ENCODE peak calls at places on chromosome 1, in ten cellular contexts. K is A549; H is fibroblast of lung; D is PC-9; L is lower lobe of right lung; U is tibial artery; F is lung; A is CD8-positive, alpha-beta memory T cell; Y is IMR-90; I is psoas muscle. Q is an unnamed sample.

GRCh38 chr1:89206361-89206760 is 7.6 kb upstream of the GBP4 start:
- DNase-seq in K (no peak), H (no peak), D (no peak), L (no peak), U (no peak), F (no peak), A (no peak), Y (no peak), I (no peak), Q (no peak)

GRCh38 chr1:184621262-184621661 is 133.4 kb downstream of the EDEM3 start:
- DNase-seq in K (no peak), H (peak; percentile 30), D (no peak), L (no peak), U (no peak), F (no peak), A (no peak), Y (peak; percentile 83), I (no peak), Q (no peak)

GRCh38 chr1:11316701-11317100 is 43.7 kb downstream of the UBIAD1 start:
- DNase-seq in K (no peak), H (peak; percentile 40), D (no peak), L (no peak), U (no peak), F (no peak), A (no peak), Y (no peak), I (no peak), Q (no peak)

GRCh38 chr1:162943627-162944026 is 82.7 kb upstream of the CCDC190 start:
- DNase-seq in K (no peak), H (peak; percentile 31), D (no peak), L (no peak), U (no peak), F (no peak), A (no peak), Y (peak; percentile 18), I (no peak), Q (no peak)

GRCh38 chr1:98103617-98104284 is 182.9 kb upstream of the DPYD start:
- DNase-seq in K (peak; percentile 28), H (no peak), D (no peak), L (no peak), U (no peak), F (no peak), A (no peak), Y (peak; percentile 43), I (no peak), Q (no peak)

GRCh38 chr1:32619701-32620485 is 30.5 kb downstream of the ZBTB8OS start:
- DNase-seq in K (peak; percentile 22), H (peak; percentile 11), D (no peak), L (no peak), U (no peak), F (no peak), A (no peak), Y (peak; percentile 29), I (no peak), Q (no peak)

GRCh38 chr1:221415626-221416025 is 326.3 kb downstream of the DUSP10 start:
- DNase-seq in K (no peak), H (no peak), D (no peak), L (no peak), U (no peak), F (no peak), A (no peak), Y (no peak), I (no peak), Q (no peak)

GRCh38 chr1:181647314-181648035 is 164.2 kb downstream of the CACNA1E start:
- DNase-seq in K (no peak), H (peak; percentile 47), D (no peak), L (no peak), U (no peak), F (no peak), A (no peak), Y (no peak), I (no peak), Q (peak; percentile 4)

DNA sequence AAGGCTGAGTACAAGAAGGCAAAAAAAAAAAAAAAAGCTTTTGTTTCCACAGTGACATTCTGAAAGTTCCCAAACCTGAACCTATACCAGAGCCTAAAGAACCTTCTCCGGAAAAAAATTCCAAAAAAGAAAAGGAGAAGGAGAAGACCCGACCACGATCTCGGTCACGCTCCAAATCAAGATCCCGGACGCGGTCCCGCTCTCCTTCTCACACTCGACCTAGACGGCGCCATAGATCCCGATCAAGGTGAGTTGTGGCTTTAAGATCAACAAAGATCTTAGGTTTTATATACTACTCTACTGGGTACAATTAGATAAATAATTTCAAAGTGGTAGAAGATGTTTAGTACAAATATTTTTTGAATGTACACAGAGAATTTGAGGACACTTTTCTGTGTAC is 9.3 kb downstream of the SRRM1 start:
- DNase-seq in K (no peak), H (no peak), D (no peak), L (no peak), U (no peak), F (no peak), A (no peak), Y (no peak), I (no peak), Q (no peak)
- H3K4me1 ChIP-seq in K (peaks cover 15% of the 10 kb centered on the region), H (no peaks in the 10 kb centered on the region), D (no peaks in the 10 kb centered on the region), L (no peaks in the 10 kb centered on the region), U (no peaks in the 10 kb centered on the region), F (no peaks in the 10 kb centered on the region), A (peaks cover 10% of the 10 kb centered on the region), Y (no peaks in the 10 kb centered on the region), I (no peaks in the 10 kb centered on the region), Q (no peaks in the 10 kb centered on the region)

GRCh38 chr1:5881526-5882222 is 110.6 kb downstream of the NPHP4 start:
- DNase-seq in K (no peak), H (peak; percentile 27), D (no peak), L (peak; percentile 36), U (no peak), F (no peak), A (no peak), Y (no peak), I (no peak), Q (no peak)

GRCh38 chr1:5884110-5884509 is 108.1 kb downstream of the NPHP4 start:
- DNase-seq in K (no peak), H (no peak), D (no peak), L (peak; percentile 30), U (no peak), F (no peak), A (no peak), Y (no peak), I (no peak), Q (no peak)

GRCh38 chr1:5880630-5881405 is 111.4 kb downstream of the NPHP4 start:
- DNase-seq in K (no peak), H (no peak), D (no peak), L (peak; percentile 22), U (no peak), F (no peak), A (no peak), Y (no peak), I (no peak), Q (no peak)

GRCh38 chr1:5883129-5884048 is 108.8 kb downstream of the NPHP4 start:
- DNase-seq in K (no peak), H (no peak), D (no peak), L (peak; percentile 33), U (no peak), F (no peak), A (no peak), Y (no peak), I (no peak), Q (no peak)

GRCh38 chr1:5882367-5883128 is 109.7 kb downstream of the NPHP4 start:
- DNase-seq in K (no peak), H (no peak), D (no peak), L (peak; percentile 21), U (no peak), F (no peak), A (no peak), Y (no peak), I (no peak), Q (no peak)
- H3K4me3 ChIP-seq in K (no peak overlapping the region), H (no peak overlapping the region), D (no peak overlapping the region), L (no peak overlapping the region), U (no peak overlapping the region), F (no peak overlapping the region), A (no peak overlapping the region), Y (no peak overlapping the region), I (no peak overlapping the region), Q (no peak overlapping the region)

GRCh38 chr1:207049974-207050391 is 1.0 kb downstream of the YOD1 start:
- DNase-seq in K (peak; percentile 47), H (peak; percentile 38), D (no peak), L (no peak), U (no peak), F (no peak), A (peak; percentile 48), Y (peak; percentile 53), I (no peak), Q (peak; percentile 62)
- H3K4me1 ChIP-seq in K (peaks cover 58% of the 10 kb centered on the region), H (peaks cover 2% of the 10 kb centered on the region), D (peaks cover 58% of the 10 kb centered on the region), L (peaks cover 70% of the 10 kb centered on the region), U (peaks cover 61% of the 10 kb centered on the region), F (peaks cover 8% of the 10 kb centered on the region), A (peaks cover 39% of the 10 kb centered on the region), Y (peaks cover 4% of the 10 kb centered on the region), I (peaks cover 39% of the 10 kb centered on the region), Q (peaks cover 20% of the 10 kb centered on the region)

DNA sequence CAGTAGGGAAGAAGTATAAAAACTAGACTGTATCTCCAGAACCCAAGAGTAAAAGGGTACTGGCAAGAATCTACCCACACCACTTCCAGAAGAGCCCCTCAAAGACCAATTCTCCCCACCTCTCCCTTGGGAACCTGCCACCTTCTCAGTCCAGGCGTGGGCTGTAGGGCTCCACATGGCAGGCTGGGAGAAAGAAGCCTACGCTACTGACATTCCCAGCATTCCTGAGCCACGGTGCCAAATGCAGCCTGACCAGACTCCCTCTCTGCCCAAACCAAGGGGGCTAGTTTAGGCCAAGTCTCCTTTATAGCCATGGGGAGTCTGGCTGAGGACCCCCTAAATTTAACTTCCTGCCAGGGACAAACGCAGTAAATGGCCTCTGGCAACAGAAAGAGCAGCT is 2.0 kb downstream of the UBE2Q1 start:
- DNase-seq in K (no peak), H (peak; percentile 64), D (no peak), L (no peak), U (no peak), F (no peak), A (no peak), Y (peak; percentile 23), I (no peak), Q (no peak)
- H3K4me3 ChIP-seq in K (peak overlapping the region; percentile 85), H (peak overlapping the region; percentile 53), D (peak overlapping the region; percentile 98), L (peak overlapping the region; percentile 98), U (peak overlapping the region; percentile 90), F (no peak overlapping the region), A (no peak overlapping the region), Y (peak overlapping the region; percentile 95), I (peak overlapping the region; percentile 91), Q (peak overlapping the region; percentile 61)

GRCh38 chr1:15704526-15705183 is 20.5 kb downstream of the PLEKHM2 start:
- DNase-seq in K (no peak), H (peak; percentile 35), D (no peak), L (no peak), U (no peak), F (no peak), A (no peak), Y (no peak), I (no peak), Q (no peak)
- H3K4me1 ChIP-seq in K (peaks cover 4% of the 10 kb centered on the region), H (peaks cover 13% of the 10 kb centered on the region), D (no peaks in the 10 kb centered on the region), L (peaks cover 75% of the 10 kb centered on the region), U (peaks cover 77% of the 10 kb centered on the region), F (peaks cover 20% of the 10 kb centered on the region), A (no peaks in the 10 kb centered on the region), Y (peaks cover 18% of the 10 kb centered on the region), I (peaks cover 82% of the 10 kb centered on the region), Q (peaks cover 5% of the 10 kb centered on the region)